ENCODE peak calls at places on chromosomes 12 and 14, in nine cellular contexts. B is A549, T is SK-N-SH, D is stomach, I is tibial nerve, H is HepG2, W is suprapubic skin, S is transverse colon, U is ovary. Z is an unnamed sample. For H3K4me1, the result is how much of the 10 kb centered on the place peaks cover.

GRCh38 chr12:94596596-94596995 is 53.8 kb downstream of the TMCC3 start:
- DNase-seq in B (no peak), T (no peak), D (peak), I (no peak), H (no peak), W (no peak), S (no peak), U (no peak), Z (no peak)

GRCh38 chr12:121288941-121289340 is 7.6 kb downstream of the CAMKK2 start:
- DNase-seq in B (no peak), T (no peak), D (no peak), I (peak), H (no peak), W (no peak), S (no peak), U (peak), Z (no peak)

GRCh38 chr14:99268776-99269510 is 3.1 kb downstream of the BCL11B start:
- DNase-seq in B (no peak), T (no peak), D (no peak), I (no peak), H (no peak), W (no peak), S (no peak), U (no peak), Z (no peak)

GRCh38 chr12:110039085-110039807 is 9.1 kb downstream of the C12orf76 start:
- DNase-seq in B (peak), T (no peak), D (peak), I (no peak), H (peak), W (no peak), S (peak), U (no peak), Z (no peak)

GRCh38 chr12:22662356-22662755 is 37.4 kb downstream of the ETNK1 start:
- DNase-seq in B (no peak), T (no peak), D (no peak), I (no peak), H (no peak), W (no peak), S (no peak), U (no peak), Z (no peak)

GRCh38 chr14:90616313-90616712 is 199.9 kb downstream of the TTC7B start:
- DNase-seq in B (no peak), T (no peak), D (no peak), I (no peak), H (no peak), W (no peak), S (no peak), U (no peak), Z (peak)

GRCh38 chr12:49953961-49954835 is 3.7 kb downstream of the AQP2 start:
- DNase-seq in B (no peak), T (peak), D (no peak), I (no peak), H (no peak), W (no peak), S (no peak), U (no peak), Z (no peak)

GRCh38 chr14:64510825-64511679 is 6.5 kb downstream of the ZBTB1 start:
- DNase-seq in B (peak), T (peak), D (peak), I (peak), H (peak), W (no peak), S (peak), U (peak), Z (peak)

GRCh38 chr12:121128908-121129704 is 3.6 kb upstream of the P2RX7 start:
- DNase-seq in B (peak), T (peak), D (peak), I (peak), H (peak), W (peak), S (peak), U (peak), Z (peak)

GRCh38 chr12:132069336-132069985 is 74.7 kb downstream of the DDX51 start:
- DNase-seq in B (no peak), T (no peak), D (no peak), I (no peak), H (no peak), W (no peak), S (no peak), U (no peak), Z (no peak)

GRCh38 chr14:24984846-24985589 is 64.9 kb downstream of the STXBP6 start:
- DNase-seq in B (no peak), T (no peak), D (peak), I (no peak), H (no peak), W (no peak), S (peak), U (no peak), Z (peak)

GRCh38 chr12:130873106-130873795 is 1.4 kb downstream of the RAN start:
- DNase-seq in B (no peak), T (no peak), D (no peak), I (no peak), H (no peak), W (no peak), S (no peak), U (no peak), Z (no peak)

GRCh38 chr12:131415781-131416180 is 295.1 kb upstream of the SFSWAP start:
- DNase-seq in B (peak), T (peak), D (no peak), I (no peak), H (no peak), W (no peak), S (no peak), U (no peak), Z (no peak)

GRCh38 chr12:47777741-47778558 is 4.9 kb downstream of the SLC48A1 start:
- DNase-seq in B (no peak), T (peak), D (peak), I (no peak), H (no peak), W (peak), S (no peak), U (no peak), Z (peak)

GRCh38 chr12:93683410-93683809 is 6.2 kb downstream of the CRADD start:
- DNase-seq in B (no peak), T (no peak), D (no peak), I (no peak), H (no peak), W (no peak), S (no peak), U (no peak), Z (no peak)

GRCh38 chr14:52716160-52716559 is 9.2 kb downstream of the PSMC6 start:
- DNase-seq in B (no peak), T (no peak), D (no peak), I (no peak), H (no peak), W (no peak), S (no peak), U (no peak), Z (no peak)

GRCh38 chr12:110279976-110280783 is 867 bp upstream of the ATP2A2 start:
- DNase-seq in B (peak), T (peak), D (peak), I (peak), H (no peak), W (peak), S (peak), U (peak), Z (peak)

GRCh38 chr12:49783917-49784676 is 42.7 kb downstream of the TMBIM6 start:
- DNase-seq in B (no peak), T (no peak), D (no peak), I (no peak), H (no peak), W (no peak), S (no peak), U (no peak), Z (no peak)

GRCh38 chr12:38144601-38145436 is 171.8 kb upstream of the ALG10B start:
- DNase-seq in B (peak), T (no peak), D (no peak), I (no peak), H (no peak), W (peak), S (no peak), U (no peak), Z (no peak)

GRCh38 chr12:52171950-52172512 is 19.8 kb downstream of the KRT80 start:
- DNase-seq in B (peak), T (no peak), D (peak), I (no peak), H (peak), W (no peak), S (peak), U (no peak), Z (no peak)

GRCh38 chr12:30105505-30105904 is 321.8 kb upstream of the TMTC1 start:
- DNase-seq in B (no peak), T (no peak), D (no peak), I (no peak), H (no peak), W (no peak), S (no peak), U (no peak), Z (no peak)

GRCh38 chr14:104895207-104895785 is 29.4 kb upstream of the PLD4 start:
- DNase-seq in B (no peak), T (no peak), D (peak), I (no peak), H (no peak), W (no peak), S (no peak), U (no peak), Z (no peak)

GRCh38 chr14:39107624-39108023 is 4.6 kb upstream of the SEC23A start:
- DNase-seq in B (peak), T (peak), D (no peak), I (no peak), H (peak), W (no peak), S (no peak), U (no peak), Z (no peak)

GRCh38 chr12:132523576-132524331 is 33.8 kb downstream of the FBRSL1 start:
- DNase-seq in B (peak), T (peak), D (peak), I (peak), H (peak), W (no peak), S (peak), U (peak), Z (no peak)

GRCh38 chr14:23299558-23299957 is 3.1 kb downstream of the PPP1R3E start:
- DNase-seq in B (peak), T (no peak), D (no peak), I (no peak), H (peak), W (no peak), S (no peak), U (no peak), Z (no peak)

GRCh38 chr14:23704890-23705289 is 68.7 kb downstream of the DHRS2 start:
- DNase-seq in B (peak), T (no peak), D (no peak), I (no peak), H (peak), W (no peak), S (no peak), U (no peak), Z (no peak)

GRCh38 chr12:95017482-95017881 is 14.0 kb upstream of the NDUFA12 start:
- DNase-seq in B (no peak), T (no peak), D (no peak), I (no peak), H (no peak), W (no peak), S (no peak), U (no peak), Z (no peak)

GRCh38 chr12:84738481-84738972 is 174.1 kb downstream of the SLC6A15 start:
- DNase-seq in B (no peak), T (no peak), D (no peak), I (no peak), H (no peak), W (no peak), S (no peak), U (no peak), Z (no peak)

GRCh38 chr14:35687335-35687939 is 121.7 kb downstream of the RALGAPA1 start:
- DNase-seq in B (peak), T (peak), D (no peak), I (no peak), H (peak), W (no peak), S (peak), U (no peak), Z (no peak)

GRCh38 chr12:109567296-109567695 is 6.0 kb downstream of the MMAB start:
- DNase-seq in B (no peak), T (no peak), D (no peak), I (no peak), H (no peak), W (no peak), S (no peak), U (no peak), Z (no peak)

GRCh38 chr14:104228221-104228620 is 89.8 kb downstream of the KIF26A start:
- DNase-seq in B (no peak), T (no peak), D (no peak), I (no peak), H (no peak), W (no peak), S (peak), U (no peak), Z (no peak)

GRCh38 chr12:108868781-108869180 is 11.1 kb upstream of the DAO start:
- DNase-seq in B (no peak), T (no peak), D (no peak), I (no peak), H (no peak), W (no peak), S (no peak), U (no peak), Z (no peak)

GRCh38 chr12:2924019-2924418 is 33.3 kb downstream of the TULP3 start:
- DNase-seq in B (no peak), T (no peak), D (no peak), I (no peak), H (no peak), W (no peak), S (no peak), U (no peak), Z (peak)

GRCh38 chr14:34693228-34693939 is 21.0 kb downstream of the CFL2 start:
- DNase-seq in B (peak), T (no peak), D (peak), I (no peak), H (peak), W (no peak), S (peak), U (no peak), Z (no peak)

GRCh38 chr14:100536141-100536540 is 51.1 kb downstream of the BEGAIN start:
- DNase-seq in B (no peak), T (peak), D (no peak), I (no peak), H (no peak), W (peak), S (no peak), U (no peak), Z (peak)

GRCh38 chr12:117188961-117189724 is 1.1 kb downstream of the FBXO21 start:
- DNase-seq in B (peak), T (no peak), D (no peak), I (peak), H (no peak), W (peak), S (no peak), U (peak), Z (no peak)

GRCh38 chr12:115657081-115658013 is 620.1 kb downstream of the MED13L start:
- DNase-seq in B (no peak), T (no peak), D (no peak), I (no peak), H (no peak), W (no peak), S (no peak), U (no peak), Z (no peak)

GRCh38 chr14:69152944-69153847 is at the start of gene DCAF5:
- DNase-seq in B (peak), T (peak), D (peak), I (peak), H (peak), W (peak), S (peak), U (peak), Z (peak)

GRCh38 chr14:69152181-69152943 is 557 bp downstream of the DCAF5 start:
- DNase-seq in B (peak), T (peak), D (no peak), I (no peak), H (peak), W (peak), S (peak), U (peak), Z (no peak)

GRCh38 chr14:69154779-69155178 is 1.9 kb upstream of the DCAF5 start:
- DNase-seq in B (peak), T (no peak), D (peak), I (no peak), H (peak), W (no peak), S (no peak), U (peak), Z (no peak)

GRCh38 chr14:69151458-69152180 is 1.3 kb downstream of the DCAF5 start:
- DNase-seq in B (peak), T (peak), D (peak), I (peak), H (peak), W (peak), S (peak), U (peak), Z (peak)

DNA sequence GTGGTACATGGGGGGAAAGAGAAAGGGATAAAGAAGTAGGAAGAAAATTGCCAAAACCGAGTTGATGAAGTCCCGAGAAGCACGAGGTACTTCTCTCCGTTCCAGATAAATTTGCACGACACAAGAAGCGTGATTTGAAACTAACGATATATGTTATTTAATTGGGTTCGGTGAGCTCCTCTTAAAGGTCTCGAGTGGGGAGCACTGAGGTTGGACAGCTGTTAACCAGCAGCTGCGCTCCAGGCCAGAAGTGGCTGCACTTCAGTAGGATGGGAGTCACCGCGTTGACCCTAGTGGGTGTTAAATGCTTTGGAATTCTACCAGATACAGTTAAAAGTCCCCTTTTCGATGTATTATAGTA is 909 bp upstream of the DCAF5 start:
- DNase-seq in B (peak), T (peak), D (no peak), I (peak), H (peak), W (no peak), S (peak), U (peak), Z (peak)
- TF ChIP-seq EP300 in B (no peak), T (no peak), D (no peak), I (no peak), H (no peak), W (no peak), S (no peak), U (no peak), Z (no peak)

DNA sequence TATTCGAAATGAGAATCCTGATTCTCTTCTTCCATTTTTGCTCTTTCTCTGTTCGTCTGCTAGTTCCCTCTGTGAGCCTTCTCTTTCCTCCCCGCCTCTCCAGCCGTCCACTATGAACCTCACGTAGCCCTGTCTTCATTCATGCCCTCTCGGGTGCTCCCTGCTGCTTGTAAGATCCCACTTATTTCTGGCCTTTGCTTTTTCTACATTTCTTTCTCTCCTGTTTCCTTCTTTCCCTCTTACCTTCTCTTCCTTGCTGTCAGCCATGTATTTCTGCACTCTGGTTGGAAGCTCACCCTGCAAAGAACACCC is 85.9 kb downstream of the SAMD4A start:
- DNase-seq in B (no peak), T (no peak), D (no peak), I (no peak), H (no peak), W (no peak), S (no peak), U (no peak), Z (no peak)
- H3K4me1 ChIP-seq in B (half or more), T (half or more), D (half or more), I (under half), H (half or more), W (half or more), S (under half), U (under half), Z (under half)

DNA sequence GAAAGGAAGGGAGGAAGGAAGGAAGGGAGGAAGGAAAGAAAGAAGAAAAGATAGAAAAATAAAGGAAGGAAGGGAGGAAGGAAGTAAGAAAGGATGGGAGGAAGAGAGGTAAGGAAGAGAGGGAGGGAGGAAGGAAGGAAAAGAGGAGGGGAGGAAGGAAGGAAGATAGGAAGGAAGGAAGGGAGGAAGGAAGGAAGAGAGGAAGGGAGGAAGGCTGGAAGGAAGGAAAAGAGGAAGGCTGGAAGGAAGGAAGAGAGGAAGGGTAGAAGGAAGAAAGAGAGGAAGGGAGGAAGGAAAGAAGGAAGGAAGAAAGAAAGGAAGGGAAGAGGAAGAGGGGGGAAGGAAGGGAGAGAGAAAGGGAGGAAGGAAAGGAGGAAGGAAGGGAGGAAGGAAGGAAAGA is 12.8 kb upstream of the WIF1 start:
- DNase-seq in B (no peak), T (no peak), D (no peak), I (no peak), H (no peak), W (no peak), S (no peak), U (no peak), Z (no peak)
- TF ChIP-seq EP300 in B (no peak), T (no peak), D (no peak), I (no peak), H (no peak), W (no peak), S (no peak), U (no peak), Z (no peak)

DNA sequence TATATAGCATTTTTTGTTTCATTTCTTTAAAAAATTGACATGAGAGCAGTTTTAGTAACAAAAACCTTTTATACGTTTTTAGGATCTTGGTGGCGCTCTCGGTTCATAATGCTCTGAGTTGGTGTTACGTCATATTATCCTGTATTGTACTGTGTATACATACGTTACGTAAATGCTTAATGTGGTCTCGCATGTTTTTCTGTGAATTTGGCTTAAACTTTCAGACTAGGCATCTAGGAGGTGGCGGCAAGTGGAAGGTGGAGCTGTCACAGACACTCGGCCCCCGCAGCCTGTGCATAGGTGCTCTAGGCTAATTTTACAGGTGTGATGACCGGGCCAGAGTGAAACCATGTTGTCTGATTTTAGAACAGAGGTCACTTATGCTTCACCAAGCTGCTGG is 60.0 kb downstream of the PPP2R5C start:
- DNase-seq in B (no peak), T (no peak), D (no peak), I (no peak), H (no peak), W (no peak), S (no peak), U (no peak), Z (no peak)
- H3K4me1 ChIP-seq in B (under half), T (under half), D (half or more), I (under half), H (under half), W (under half), S (under half), U (under half), Z (half or more)